ENCODE peak calls at places on chromosome 10, in nine cellular contexts. J, B, E, R, A, D, K, L and X are unnamed samples.

GRCh38 chr10:101297901-101298451 is 56.0 kb upstream of the BTRC start:
- DNase-seq in D (peak), B (peak), J (peak), R (peak), E (no peak), A (peak), K (peak), L (peak), X (peak)

GRCh38 chr10:71213127-71213616 is 802 bp downstream of the UNC5B start:
- DNase-seq in J (no peak), L (peak), A (peak), E (no peak), R (peak), K (peak), B (peak), D (no peak), X (no peak)

GRCh38 chr10:92567952-92568600 is 5.8 kb downstream of the IDE start:
- DNase-seq in L (no peak), B (no peak), R (no peak), D (no peak), E (no peak), K (peak), J (no peak), A (peak), X (no peak)

GRCh38 chr10:106038246-106038645 is 1126.3 kb downstream of the SORCS1 start:
- DNase-seq in E (no peak), D (no peak), B (no peak), R (no peak), L (no peak), J (no peak), K (peak), A (peak), X (no peak)

GRCh38 chr10:75588031-75588430 is 156.6 kb downstream of the LRMDA start:
- DNase-seq in E (no peak), J (no peak), D (no peak), K (no peak), L (no peak), B (no peak), A (no peak), R (no peak), X (no peak)

GRCh38 chr10:62584216-62584615 is 210.0 kb downstream of the ZNF365 start:
- DNase-seq in A (peak), E (no peak), K (peak), J (no peak), L (no peak), R (no peak), D (no peak), B (no peak), X (no peak)

GRCh38 chr10:89373916-89374711 is 3.7 kb upstream of the IFIT1B start:
- DNase-seq in R (peak), D (no peak), E (peak), L (no peak), K (peak), J (no peak), A (peak), B (no peak), X (no peak)

GRCh38 chr10:111479966-111480365 is 403.1 kb downstream of the ADRA2A start:
- DNase-seq in E (no peak), R (no peak), J (no peak), K (no peak), L (no peak), B (no peak), A (no peak), D (no peak), X (no peak)

GRCh38 chr10:6300106-6300783 is 97.5 kb downstream of the PFKFB3 start:
- DNase-seq in D (no peak), L (peak), R (no peak), K (peak), B (no peak), E (no peak), J (no peak), A (peak), X (peak)

GRCh38 chr10:79027147-79028055 is 41.4 kb upstream of the ZMIZ1 start:
- DNase-seq in R (no peak), J (no peak), L (no peak), A (no peak), K (no peak), D (no peak), B (no peak), E (no peak), X (no peak)

GRCh38 chr10:86758231-86759072 is 2.0 kb downstream of the BMPR1A start:
- DNase-seq in D (no peak), L (no peak), K (peak), J (no peak), A (no peak), E (no peak), R (no peak), B (no peak), X (no peak)

GRCh38 chr10:50379652-50380051 is 128.3 kb upstream of the ASAH2 start:
- DNase-seq in J (no peak), K (no peak), D (no peak), B (no peak), A (peak), R (peak), L (no peak), E (no peak), X (no peak)

GRCh38 chr10:42876476-42876875 is 93.9 kb downstream of the BMS1 start:
- DNase-seq in R (no peak), L (no peak), E (no peak), K (no peak), J (no peak), D (no peak), B (no peak), A (no peak), X (no peak)